ENCODE peak calls at places on chromosomes 16 and 17, in six cellular contexts. One of them, this sample, is unnamed.

GRCh38 chr16:49116873-49117272 is 164.8 kb downstream of the CBLN1 start:
- DNase-seq in progenitor cell of endocrine pancreas: no peak
- DNase-seq in sigmoid colon: no peak
- DNase-seq in naive thymus-derived CD8-positive, alpha-beta T cell: no peak
- DNase-seq in substantia nigra: no peak
- DNase-seq in PC-3: no peak
- DNase-seq in this sample: no peak

GRCh38 chr16:19132898-19133297 is 19.1 kb downstream of the ITPRIPL2 start:
- DNase-seq in progenitor cell of endocrine pancreas: no peak
- DNase-seq in sigmoid colon: no peak
- DNase-seq in naive thymus-derived CD8-positive, alpha-beta T cell: no peak
- DNase-seq in substantia nigra: no peak
- DNase-seq in PC-3: no peak
- DNase-seq in this sample: no peak

GRCh38 chr17:66547170-66547865 is 244.9 kb downstream of the PRKCA start:
- DNase-seq in progenitor cell of endocrine pancreas: no peak
- DNase-seq in sigmoid colon: no peak
- DNase-seq in naive thymus-derived CD8-positive, alpha-beta T cell: no peak
- DNase-seq in substantia nigra: no peak
- DNase-seq in PC-3: peak; percentile 85
- DNase-seq in this sample: no peak

GRCh38 chr17:77214743-77215142 is 74.0 kb downstream of the SEC14L1 start:
- DNase-seq in progenitor cell of endocrine pancreas: no peak
- DNase-seq in sigmoid colon: peak; percentile 51
- DNase-seq in naive thymus-derived CD8-positive, alpha-beta T cell: no peak
- DNase-seq in substantia nigra: no peak
- DNase-seq in PC-3: peak; percentile 67
- DNase-seq in this sample: peak; percentile 70

GRCh38 chr16:72428611-72429376 is 256.8 kb upstream of the PMFBP1 start:
- DNase-seq in progenitor cell of endocrine pancreas: no peak
- DNase-seq in sigmoid colon: no peak
- DNase-seq in naive thymus-derived CD8-positive, alpha-beta T cell: no peak
- DNase-seq in substantia nigra: peak; percentile 20
- DNase-seq in PC-3: no peak
- DNase-seq in this sample: no peak

GRCh38 chr17:79033046-79033616 is 9.2 kb downstream of the C1QTNF1 start:
- DNase-seq in progenitor cell of endocrine pancreas: no peak
- DNase-seq in sigmoid colon: peak; percentile 44
- DNase-seq in naive thymus-derived CD8-positive, alpha-beta T cell: peak; percentile 38
- DNase-seq in substantia nigra: no peak
- DNase-seq in PC-3: no peak
- DNase-seq in this sample: no peak

GRCh38 chr17:36673068-36673467 is 71.7 kb downstream of the MRM1 start:
- DNase-seq in progenitor cell of endocrine pancreas: no peak
- DNase-seq in sigmoid colon: no peak
- DNase-seq in naive thymus-derived CD8-positive, alpha-beta T cell: no peak
- DNase-seq in substantia nigra: no peak
- DNase-seq in PC-3: no peak
- DNase-seq in this sample: peak; percentile 39

GRCh38 chr16:52557236-52557635 is 10.3 kb upstream of the TOX3 start:
- DNase-seq in progenitor cell of endocrine pancreas: no peak
- DNase-seq in sigmoid colon: no peak
- DNase-seq in naive thymus-derived CD8-positive, alpha-beta T cell: no peak
- DNase-seq in substantia nigra: no peak
- DNase-seq in PC-3: no peak
- DNase-seq in this sample: peak; percentile 82

GRCh38 chr17:76459674-76460073 is 6.7 kb upstream of the UBE2O start:
- DNase-seq in progenitor cell of endocrine pancreas: no peak
- DNase-seq in sigmoid colon: no peak
- DNase-seq in naive thymus-derived CD8-positive, alpha-beta T cell: no peak
- DNase-seq in substantia nigra: no peak
- DNase-seq in PC-3: no peak
- DNase-seq in this sample: no peak

GRCh38 chr17:2716649-2717048 is 5.1 kb upstream of the CLUH start:
- DNase-seq in progenitor cell of endocrine pancreas: no peak
- DNase-seq in sigmoid colon: no peak
- DNase-seq in naive thymus-derived CD8-positive, alpha-beta T cell: no peak
- DNase-seq in substantia nigra: no peak
- DNase-seq in PC-3: no peak
- DNase-seq in this sample: no peak

GRCh38 chr16:77918792-77919707 is 103.3 kb upstream of the CLEC3A start:
- DNase-seq in progenitor cell of endocrine pancreas: peak; percentile 15
- DNase-seq in sigmoid colon: no peak
- DNase-seq in naive thymus-derived CD8-positive, alpha-beta T cell: no peak
- DNase-seq in substantia nigra: no peak
- DNase-seq in PC-3: no peak
- DNase-seq in this sample: no peak

GRCh38 chr17:40069751-40070643 is 7.2 kb downstream of the THRA start:
- DNase-seq in progenitor cell of endocrine pancreas: no peak
- DNase-seq in sigmoid colon: peak; percentile 87
- DNase-seq in naive thymus-derived CD8-positive, alpha-beta T cell: peak; percentile 78
- DNase-seq in substantia nigra: no peak
- DNase-seq in PC-3: peak; percentile 25
- DNase-seq in this sample: peak; percentile 89

GRCh38 chr16:72221216-72221995 is 49.5 kb upstream of the PMFBP1 start:
- DNase-seq in progenitor cell of endocrine pancreas: no peak
- DNase-seq in sigmoid colon: no peak
- DNase-seq in naive thymus-derived CD8-positive, alpha-beta T cell: no peak
- DNase-seq in substantia nigra: no peak
- DNase-seq in PC-3: no peak
- DNase-seq in this sample: no peak

GRCh38 chr17:50902768-50903353 is 36.7 kb upstream of the TOB1 start:
- DNase-seq in progenitor cell of endocrine pancreas: no peak
- DNase-seq in sigmoid colon: no peak
- DNase-seq in naive thymus-derived CD8-positive, alpha-beta T cell: no peak
- DNase-seq in substantia nigra: no peak
- DNase-seq in PC-3: no peak
- DNase-seq in this sample: no peak

GRCh38 chr17:47352848-47353247 is 29.1 kb downstream of the EFCAB13 start:
- DNase-seq in progenitor cell of endocrine pancreas: no peak
- DNase-seq in sigmoid colon: no peak
- DNase-seq in naive thymus-derived CD8-positive, alpha-beta T cell: no peak
- DNase-seq in substantia nigra: no peak
- DNase-seq in PC-3: no peak
- DNase-seq in this sample: no peak

GRCh38 chr16:67541391-67542263 is 13.0 kb downstream of the RIPOR1 start:
- DNase-seq in progenitor cell of endocrine pancreas: no peak
- DNase-seq in sigmoid colon: no peak
- DNase-seq in naive thymus-derived CD8-positive, alpha-beta T cell: no peak
- DNase-seq in substantia nigra: no peak
- DNase-seq in PC-3: peak; percentile 69
- DNase-seq in this sample: no peak

GRCh38 chr16:87407511-87408112 is 15.5 kb downstream of the MAP1LC3B start:
- DNase-seq in progenitor cell of endocrine pancreas: no peak
- DNase-seq in sigmoid colon: peak; percentile 69
- DNase-seq in naive thymus-derived CD8-positive, alpha-beta T cell: peak; percentile 55
- DNase-seq in substantia nigra: no peak
- DNase-seq in PC-3: peak; percentile 7
- DNase-seq in this sample: peak; percentile 95

GRCh38 chr17:28986714-28987367 is 19.0 kb downstream of the SEZ6 start:
- DNase-seq in progenitor cell of endocrine pancreas: no peak
- DNase-seq in sigmoid colon: no peak
- DNase-seq in naive thymus-derived CD8-positive, alpha-beta T cell: no peak
- DNase-seq in substantia nigra: no peak
- DNase-seq in PC-3: no peak
- DNase-seq in this sample: no peak

GRCh38 chr17:34537445-34537844 is 41.9 kb upstream of the TMEM132E start:
- DNase-seq in progenitor cell of endocrine pancreas: no peak
- DNase-seq in sigmoid colon: no peak
- DNase-seq in naive thymus-derived CD8-positive, alpha-beta T cell: no peak
- DNase-seq in substantia nigra: no peak
- DNase-seq in PC-3: no peak
- DNase-seq in this sample: no peak

GRCh38 chr16:27199747-27200146 is 3.6 kb upstream of the KDM8 start:
- DNase-seq in progenitor cell of endocrine pancreas: no peak
- DNase-seq in sigmoid colon: no peak
- DNase-seq in naive thymus-derived CD8-positive, alpha-beta T cell: no peak
- DNase-seq in substantia nigra: no peak
- DNase-seq in PC-3: no peak
- DNase-seq in this sample: no peak

GRCh38 chr17:74212262-74212912 is 984 bp upstream of the TTYH2 start:
- DNase-seq in progenitor cell of endocrine pancreas: no peak
- DNase-seq in sigmoid colon: peak; percentile 67
- DNase-seq in naive thymus-derived CD8-positive, alpha-beta T cell: no peak
- DNase-seq in substantia nigra: no peak
- DNase-seq in PC-3: peak; percentile 33
- DNase-seq in this sample: no peak

GRCh38 chr17:27559506-27559931 is 71.5 kb upstream of the LGALS9 start:
- DNase-seq in progenitor cell of endocrine pancreas: no peak
- DNase-seq in sigmoid colon: no peak
- DNase-seq in naive thymus-derived CD8-positive, alpha-beta T cell: no peak
- DNase-seq in substantia nigra: no peak
- DNase-seq in PC-3: no peak
- DNase-seq in this sample: no peak

GRCh38 chr16:66858740-66859396 is 14.7 kb downstream of the CA7 start:
- DNase-seq in progenitor cell of endocrine pancreas: no peak
- DNase-seq in sigmoid colon: no peak
- DNase-seq in naive thymus-derived CD8-positive, alpha-beta T cell: no peak
- DNase-seq in substantia nigra: no peak
- DNase-seq in PC-3: peak; percentile 78
- DNase-seq in this sample: peak; percentile 9

GRCh38 chr17:46115687-46116086 is 77.5 kb downstream of the KANSL1 start:
- DNase-seq in progenitor cell of endocrine pancreas: no peak
- DNase-seq in sigmoid colon: no peak
- DNase-seq in naive thymus-derived CD8-positive, alpha-beta T cell: no peak
- DNase-seq in substantia nigra: no peak
- DNase-seq in PC-3: no peak
- DNase-seq in this sample: no peak

GRCh38 chr17:9090641-9091096 is 69.4 kb downstream of the NTN1 start:
- DNase-seq in progenitor cell of endocrine pancreas: no peak
- DNase-seq in sigmoid colon: peak; percentile 70
- DNase-seq in naive thymus-derived CD8-positive, alpha-beta T cell: no peak
- DNase-seq in substantia nigra: peak; percentile 7
- DNase-seq in PC-3: no peak
- DNase-seq in this sample: no peak

GRCh38 chr16:80936410-80936809 is 70.3 kb downstream of the CMC2 start:
- DNase-seq in progenitor cell of endocrine pancreas: no peak
- DNase-seq in sigmoid colon: no peak
- DNase-seq in naive thymus-derived CD8-positive, alpha-beta T cell: no peak
- DNase-seq in substantia nigra: no peak
- DNase-seq in PC-3: no peak
- DNase-seq in this sample: no peak

GRCh38 chr16:87337247-87337646 is 20.1 kb upstream of the C16orf95 start:
- DNase-seq in progenitor cell of endocrine pancreas: no peak
- DNase-seq in sigmoid colon: no peak
- DNase-seq in naive thymus-derived CD8-positive, alpha-beta T cell: no peak
- DNase-seq in substantia nigra: no peak
- DNase-seq in PC-3: no peak
- DNase-seq in this sample: no peak

GRCh38 chr17:57512258-57512657 is 232.8 kb downstream of the CCDC182 start:
- DNase-seq in progenitor cell of endocrine pancreas: no peak
- DNase-seq in sigmoid colon: no peak
- DNase-seq in naive thymus-derived CD8-positive, alpha-beta T cell: no peak
- DNase-seq in substantia nigra: no peak
- DNase-seq in PC-3: no peak
- DNase-seq in this sample: no peak

GRCh38 chr16:75477680-75478473 is 13.4 kb upstream of the TMEM170A start:
- DNase-seq in progenitor cell of endocrine pancreas: no peak
- DNase-seq in sigmoid colon: no peak
- DNase-seq in naive thymus-derived CD8-positive, alpha-beta T cell: no peak
- DNase-seq in substantia nigra: no peak
- DNase-seq in PC-3: peak; percentile 58
- DNase-seq in this sample: no peak

GRCh38 chr16:12661656-12662172 is 142.0 kb downstream of the CPPED1 start:
- DNase-seq in progenitor cell of endocrine pancreas: peak; percentile 79
- DNase-seq in sigmoid colon: no peak
- DNase-seq in naive thymus-derived CD8-positive, alpha-beta T cell: no peak
- DNase-seq in substantia nigra: no peak
- DNase-seq in PC-3: peak; percentile 48
- DNase-seq in this sample: peak; percentile 58

GRCh38 chr17:28612936-28613872 is 781 bp downstream of the RSKR start:
- DNase-seq in progenitor cell of endocrine pancreas: peak; percentile 31
- DNase-seq in sigmoid colon: no peak
- DNase-seq in naive thymus-derived CD8-positive, alpha-beta T cell: peak; percentile 71
- DNase-seq in substantia nigra: no peak
- DNase-seq in PC-3: peak; percentile 24
- DNase-seq in this sample: peak; percentile 45

GRCh38 chr17:75181110-75181509 is 1.6 kb downstream of the SUMO2 start:
- DNase-seq in progenitor cell of endocrine pancreas: no peak
- DNase-seq in sigmoid colon: no peak
- DNase-seq in naive thymus-derived CD8-positive, alpha-beta T cell: no peak
- DNase-seq in substantia nigra: no peak
- DNase-seq in PC-3: no peak
- DNase-seq in this sample: no peak

GRCh38 chr17:5203178-5203907 is 11.7 kb upstream of the ZNF594 start:
- DNase-seq in progenitor cell of endocrine pancreas: no peak
- DNase-seq in sigmoid colon: no peak
- DNase-seq in naive thymus-derived CD8-positive, alpha-beta T cell: no peak
- DNase-seq in substantia nigra: no peak
- DNase-seq in PC-3: no peak
- DNase-seq in this sample: no peak

GRCh38 chr17:36183001-36183810 is 6.8 kb upstream of the TBC1D3B start:
- DNase-seq in progenitor cell of endocrine pancreas: peak; percentile 86
- DNase-seq in sigmoid colon: peak; percentile 79
- DNase-seq in naive thymus-derived CD8-positive, alpha-beta T cell: no peak
- DNase-seq in substantia nigra: no peak
- DNase-seq in PC-3: peak; percentile 25
- DNase-seq in this sample: peak; percentile 76

GRCh38 chr17:12296120-12296727 is 275.5 kb downstream of the MAP2K4 start:
- DNase-seq in progenitor cell of endocrine pancreas: no peak
- DNase-seq in sigmoid colon: no peak
- DNase-seq in naive thymus-derived CD8-positive, alpha-beta T cell: no peak
- DNase-seq in substantia nigra: no peak
- DNase-seq in PC-3: no peak
- DNase-seq in this sample: no peak

GRCh38 chr16:23709536-23709935 is 3.5 kb downstream of the ERN2 start:
- DNase-seq in progenitor cell of endocrine pancreas: no peak
- DNase-seq in sigmoid colon: no peak
- DNase-seq in naive thymus-derived CD8-positive, alpha-beta T cell: no peak
- DNase-seq in substantia nigra: no peak
- DNase-seq in PC-3: no peak
- DNase-seq in this sample: no peak

This sample was measured in HT-29.